ENCODE peak calls at places on chromosomes 1 and 21, in five cellular contexts. One of them, this sample, is unnamed.
A peak's percentile ranks its signal among the peaks of the same experiment; 100 is the strongest.

GRCh38 chr1:60765204-60765603 is 317.2 kb upstream of the NFIA start:
- DNase-seq in neural progenitor cell: peak; percentile 57
- DNase-seq in PC-3: peak; percentile 71
- DNase-seq in GM23338: peak; percentile 81
- DNase-seq in GM23248: peak; percentile 36
- DNase-seq in this sample: peak; percentile 21

GRCh38 chr1:244239261-244239770 is 188.2 kb downstream of the ZBTB18 start:
- DNase-seq in neural progenitor cell: no peak
- DNase-seq in GM23338: no peak
- DNase-seq in GM23248: no peak
- DNase-seq in PC-3: no peak
- DNase-seq in this sample: peak; percentile 53

GRCh38 chr21:14863745-14864210 is 201.0 kb downstream of the NRIP1 start:
- DNase-seq in GM23338: no peak
- DNase-seq in GM23248: no peak
- DNase-seq in neural progenitor cell: no peak
- DNase-seq in PC-3: peak; percentile 31
- DNase-seq in this sample: no peak

GRCh38 chr1:31937300-31938183 is 626 bp downstream of the PTP4A2 start:
- DNase-seq in PC-3: peak; percentile 46
- DNase-seq in GM23338: peak; percentile 55
- DNase-seq in GM23248: peak; percentile 85
- DNase-seq in neural progenitor cell: peak; percentile 82
- DNase-seq in this sample: peak; percentile 58

GRCh38 chr1:145961425-145962156 is 2.8 kb downstream of the ANKRD34A start:
- DNase-seq in GM23248: peak; percentile 63
- DNase-seq in GM23338: peak; percentile 54
- DNase-seq in PC-3: peak; percentile 40
- DNase-seq in neural progenitor cell: peak; percentile 38
- DNase-seq in this sample: no peak

GRCh38 chr1:29893806-29894205 is 657.5 kb downstream of the PTPRU start:
- DNase-seq in GM23248: no peak
- DNase-seq in neural progenitor cell: no peak
- DNase-seq in PC-3: no peak
- DNase-seq in GM23338: no peak
- DNase-seq in this sample: no peak

GRCh38 chr1:95352767-95353166 is 118.8 kb downstream of the RWDD3 start:
- DNase-seq in GM23338: no peak
- DNase-seq in neural progenitor cell: no peak
- DNase-seq in PC-3: no peak
- DNase-seq in GM23248: no peak
- DNase-seq in this sample: no peak

GRCh38 chr21:38831526-38832467 is 26.1 kb downstream of the ETS2 start:
- DNase-seq in GM23338: no peak
- DNase-seq in PC-3: peak; percentile 81
- DNase-seq in GM23248: peak; percentile 92
- DNase-seq in neural progenitor cell: no peak
- DNase-seq in this sample: peak; percentile 14

GRCh38 chr1:230550428-230550827 is 91.9 kb upstream of the COG2 start:
- DNase-seq in GM23338: no peak
- DNase-seq in GM23248: peak; percentile 32
- DNase-seq in neural progenitor cell: no peak
- DNase-seq in PC-3: peak; percentile 77
- DNase-seq in this sample: no peak

GRCh38 chr21:32131960-32132359 is 146.9 kb downstream of the MIS18A start:
- DNase-seq in neural progenitor cell: no peak
- DNase-seq in GM23248: peak; percentile 61
- DNase-seq in PC-3: peak; percentile 34
- DNase-seq in GM23338: no peak
- DNase-seq in this sample: no peak

GRCh38 chr21:19853061-19853460 is 1145.1 kb upstream of the NCAM2 start:
- DNase-seq in PC-3: no peak
- DNase-seq in GM23248: no peak
- DNase-seq in GM23338: no peak
- DNase-seq in neural progenitor cell: no peak
- DNase-seq in this sample: no peak

GRCh38 chr21:25489673-25490072 is 117.6 kb downstream of the MRPL39 start:
- DNase-seq in neural progenitor cell: no peak
- DNase-seq in GM23338: no peak
- DNase-seq in GM23248: no peak
- DNase-seq in PC-3: no peak
- DNase-seq in this sample: no peak

GRCh38 chr1:5798904-5799303 is 193.3 kb downstream of the NPHP4 start:
- DNase-seq in neural progenitor cell: no peak
- DNase-seq in GM23248: no peak
- DNase-seq in PC-3: no peak
- DNase-seq in GM23338: no peak
- DNase-seq in this sample: no peak

GRCh38 chr1:223244366-223245103 is 101.5 kb upstream of the TLR5 start:
- DNase-seq in GM23248: peak; percentile 21
- DNase-seq in neural progenitor cell: no peak
- DNase-seq in GM23338: no peak
- DNase-seq in PC-3: peak; percentile 25
- DNase-seq in this sample: no peak

GRCh38 chr1:197976368-197976767 is 59.2 kb downstream of the LHX9 start:
- DNase-seq in neural progenitor cell: no peak
- DNase-seq in PC-3: peak; percentile 63
- DNase-seq in GM23248: no peak
- DNase-seq in GM23338: no peak
- DNase-seq in this sample: no peak

GRCh38 chr1:7474786-7475502 is 296.2 kb upstream of the VAMP3 start:
- DNase-seq in GM23248: no peak
- DNase-seq in PC-3: peak; percentile 23
- DNase-seq in GM23338: peak; percentile 38
- DNase-seq in neural progenitor cell: peak; percentile 33
- DNase-seq in this sample: no peak

GRCh38 chr1:221742555-221743415 is 896 bp upstream of the DUSP10 start:
- DNase-seq in PC-3: peak; percentile 77
- DNase-seq in neural progenitor cell: peak; percentile 83
- DNase-seq in GM23338: peak; percentile 82
- DNase-seq in GM23248: peak; percentile 89
- DNase-seq in this sample: peak; percentile 89

GRCh38 chr21:14076143-14076806 is 134.5 kb downstream of the LIPI start:
- DNase-seq in PC-3: no peak
- DNase-seq in GM23338: no peak
- DNase-seq in neural progenitor cell: no peak
- DNase-seq in GM23248: peak; percentile 6
- DNase-seq in this sample: no peak

GRCh38 chr1:22349302-22350043 is 102.2 kb upstream of the ZBTB40 start:
- DNase-seq in neural progenitor cell: no peak
- DNase-seq in GM23248: no peak
- DNase-seq in GM23338: no peak
- DNase-seq in PC-3: no peak
- DNase-seq in this sample: no peak

GRCh38 chr1:22352896-22353295 is 98.8 kb upstream of the ZBTB40 start:
- DNase-seq in neural progenitor cell: no peak
- DNase-seq in GM23338: no peak
- DNase-seq in PC-3: no peak
- DNase-seq in GM23248: no peak
- DNase-seq in this sample: no peak

GRCh38 chr1:22350171-22350961 is 101.3 kb upstream of the ZBTB40 start:
- DNase-seq in PC-3: no peak
- DNase-seq in GM23338: peak; percentile 49
- DNase-seq in neural progenitor cell: peak; percentile 44
- DNase-seq in GM23248: no peak
- DNase-seq in this sample: no peak

GRCh38 chr1:22351757-22352080 is 99.9 kb upstream of the ZBTB40 start:
- DNase-seq in GM23248: no peak
- DNase-seq in PC-3: no peak
- DNase-seq in GM23338: peak; percentile 43
- DNase-seq in neural progenitor cell: peak; percentile 19
- DNase-seq in this sample: no peak

DNA sequence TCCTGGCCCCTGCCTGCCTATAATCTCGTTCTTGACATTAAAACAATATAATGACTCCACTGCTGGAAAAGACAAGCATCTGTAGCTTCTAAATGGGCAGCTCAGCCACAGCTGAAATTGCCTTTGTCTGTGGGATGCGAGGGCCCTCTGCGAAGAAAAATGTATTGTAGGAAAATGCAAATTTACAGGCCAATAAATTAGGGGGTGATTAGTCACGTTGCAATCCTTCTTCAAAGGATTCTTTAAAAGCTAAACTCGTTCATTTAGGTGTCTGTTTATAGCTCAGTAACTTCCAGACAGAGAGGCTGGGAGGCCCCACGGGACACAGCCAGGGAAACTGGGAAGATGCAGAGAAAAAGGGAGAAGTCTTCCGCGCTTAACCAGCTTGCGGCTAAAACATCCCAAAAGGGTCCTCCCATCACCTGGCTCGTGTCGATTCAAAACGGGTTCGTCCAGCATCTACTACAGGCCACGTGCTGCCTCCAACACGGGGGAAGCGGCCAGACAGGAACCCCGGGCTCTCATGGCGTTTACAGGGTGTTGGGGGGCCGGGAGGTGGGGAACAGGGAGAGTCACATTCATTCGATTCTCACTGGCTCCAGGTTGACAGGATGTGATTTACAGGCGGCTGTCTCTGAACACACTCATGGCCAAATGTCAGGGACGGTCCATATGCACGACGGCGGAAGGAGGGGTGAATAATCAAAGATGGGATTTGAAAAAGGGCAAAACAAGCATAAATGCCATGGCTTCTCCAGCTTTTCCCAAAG is 100.5 kb upstream of the ZBTB40 start:
- DNase-seq in PC-3: no peak
- DNase-seq in neural progenitor cell: peak; percentile 28
- DNase-seq in GM23338: peak; percentile 47
- DNase-seq in GM23248: no peak
- DNase-seq in this sample: no peak
- TF ChIP-seq EZH2 in PC-3: no peak
- TF ChIP-seq EZH2 in neural progenitor cell: no peak
- TF ChIP-seq EZH2 in GM23338: no peak
- TF ChIP-seq EZH2 in GM23248: no peak
- TF ChIP-seq EZH2 in this sample: no peak

DNA sequence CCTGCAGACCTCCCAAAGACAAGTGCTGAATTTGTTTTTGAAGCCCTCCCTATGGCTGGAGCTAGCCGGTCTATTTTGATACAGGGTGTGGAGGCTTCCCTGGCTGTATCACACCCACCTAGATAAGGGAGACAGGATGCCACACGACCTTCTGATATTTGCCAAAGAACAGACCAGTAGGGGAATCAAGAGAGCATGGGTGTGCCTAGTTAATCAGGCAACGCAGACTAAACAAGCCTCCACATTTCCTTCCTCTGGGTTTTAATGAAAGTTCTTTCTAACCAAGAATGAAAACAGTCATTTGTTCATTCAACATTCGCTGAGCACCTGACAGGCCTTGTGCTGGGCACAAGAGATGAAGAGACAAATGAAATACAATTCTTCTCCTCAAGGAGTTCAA is 446.8 kb downstream of the PLPP3 start:
- DNase-seq in neural progenitor cell: no peak
- DNase-seq in GM23248: no peak
- DNase-seq in GM23338: no peak
- DNase-seq in PC-3: no peak
- DNase-seq in this sample: no peak
- TF ChIP-seq EZH2phosphoT487 in neural progenitor cell: no peak
- TF ChIP-seq EZH2phosphoT487 in GM23248: no peak
- TF ChIP-seq EZH2phosphoT487 in GM23338: no peak
- TF ChIP-seq EZH2phosphoT487 in PC-3: no peak
- TF ChIP-seq EZH2phosphoT487 in this sample: no peak

DNA sequence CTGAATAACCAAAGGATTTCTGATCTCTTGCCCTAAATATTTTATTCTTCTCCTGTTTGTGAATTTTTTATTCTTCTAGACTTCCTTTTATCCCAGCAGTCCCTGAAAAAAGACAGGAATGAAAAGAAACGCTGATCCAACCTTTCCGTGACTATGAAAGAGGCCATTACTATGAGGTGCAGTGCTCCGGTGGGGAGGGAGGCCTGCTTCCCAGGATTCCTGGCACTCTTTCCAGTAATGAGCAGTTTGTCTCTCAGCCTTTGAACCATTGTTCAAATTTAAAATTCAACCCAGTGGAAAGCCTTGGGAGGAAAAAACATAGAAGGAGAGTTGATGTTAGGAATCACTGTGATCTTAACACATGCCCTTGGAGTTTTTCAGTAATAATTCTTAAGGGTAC is 5.9 kb downstream of the IER5 start:
- DNase-seq in GM23338: peak; percentile 22
- DNase-seq in PC-3: no peak
- DNase-seq in neural progenitor cell: no peak
- DNase-seq in GM23248: no peak
- DNase-seq in this sample: no peak
- H3F3A ChIP-seq in GM23338: peaks cover 7% of the 10 kb centered on the region
- H3F3A ChIP-seq in PC-3: peaks cover 10% of the 10 kb centered on the region
- H3F3A ChIP-seq in neural progenitor cell: peaks cover 26% of the 10 kb centered on the region
- H3F3A ChIP-seq in GM23248: peaks cover 89% of the 10 kb centered on the region
- H3F3A ChIP-seq in this sample: peaks cover 13% of the 10 kb centered on the region

DNA sequence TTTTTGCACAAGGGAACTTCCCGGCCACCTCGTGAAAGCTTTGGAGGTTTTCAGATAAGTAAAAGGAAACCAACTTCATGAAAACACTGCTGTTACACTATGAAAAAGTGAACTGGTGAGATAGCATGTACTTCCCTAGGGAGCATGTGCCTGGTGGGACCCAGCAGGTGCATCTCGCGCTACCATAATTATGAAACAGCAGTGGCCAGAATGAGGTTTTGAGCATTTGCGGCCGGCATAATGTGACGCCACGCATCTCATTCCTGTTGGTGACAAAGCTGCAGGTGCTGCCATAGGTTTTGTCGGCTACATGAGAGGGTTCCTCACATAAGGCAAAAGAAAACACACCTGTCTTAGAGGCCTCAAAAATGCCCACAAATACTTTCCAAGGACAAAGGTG is 1.7 kb downstream of the KRTAP10-3 start:
- DNase-seq in GM23338: no peak
- DNase-seq in PC-3: no peak
- DNase-seq in GM23248: no peak
- DNase-seq in neural progenitor cell: no peak
- DNase-seq in this sample: no peak
- TF ChIP-seq EZH2 in GM23338: no peak
- TF ChIP-seq EZH2 in PC-3: no peak
- TF ChIP-seq EZH2 in GM23248: no peak
- TF ChIP-seq EZH2 in neural progenitor cell: no peak
- TF ChIP-seq EZH2 in this sample: peak; percentile 75